ENCODE peak calls at places on chromosomes 7 and 10, in four cellular contexts. One of them, this sample, is unnamed.

GRCh38 chr10:73839276-73839966 is 28.0 kb upstream of the NDST2 start:
- DNase-seq in SK-N-SH: peak; percentile 41
- DNase-seq in lower leg skin: no peak
- DNase-seq in caudate nucleus: no peak
- DNase-seq in this sample: no peak

GRCh38 chr7:7554647-7555575 is 11.8 kb upstream of the MIOS start:
- DNase-seq in lower leg skin: no peak
- DNase-seq in SK-N-SH: peak; percentile 53
- DNase-seq in caudate nucleus: no peak
- DNase-seq in this sample: peak; percentile 91

GRCh38 chr7:50657341-50657873 is 92.2 kb upstream of the DDC start:
- DNase-seq in caudate nucleus: peak; percentile 47
- DNase-seq in lower leg skin: peak; percentile 75
- DNase-seq in SK-N-SH: no peak
- DNase-seq in this sample: no peak

GRCh38 chr10:79058899-79059771 is 9.6 kb upstream of the ZMIZ1 start:
- DNase-seq in caudate nucleus: no peak
- DNase-seq in SK-N-SH: peak; percentile 9
- DNase-seq in lower leg skin: no peak
- DNase-seq in this sample: no peak

GRCh38 chr7:80440908-80441307 is 71.0 kb downstream of the GNAT3 start:
- DNase-seq in caudate nucleus: no peak
- DNase-seq in SK-N-SH: no peak
- DNase-seq in lower leg skin: no peak
- DNase-seq in this sample: no peak

GRCh38 chr7:330554-331230 is 40.7 kb downstream of the FOXL3 start:
- DNase-seq in SK-N-SH: no peak
- DNase-seq in lower leg skin: no peak
- DNase-seq in caudate nucleus: no peak
- DNase-seq in this sample: no peak

GRCh38 chr7:121273467-121274167 is 55.2 kb upstream of the WNT16 start:
- DNase-seq in caudate nucleus: no peak
- DNase-seq in SK-N-SH: no peak
- DNase-seq in lower leg skin: no peak
- DNase-seq in this sample: no peak

GRCh38 chr7:159310457-159311171 is 165.9 kb upstream of the VIPR2 start:
- DNase-seq in SK-N-SH: no peak
- DNase-seq in caudate nucleus: no peak
- DNase-seq in lower leg skin: no peak
- DNase-seq in this sample: no peak

GRCh38 chr10:59880976-59881510 is 25.3 kb downstream of the CCDC6 start:
- DNase-seq in SK-N-SH: no peak
- DNase-seq in caudate nucleus: no peak
- DNase-seq in lower leg skin: no peak
- DNase-seq in this sample: no peak

GRCh38 chr10:33363112-33363511 is 28.6 kb upstream of the NRP1 start:
- DNase-seq in SK-N-SH: no peak
- DNase-seq in lower leg skin: no peak
- DNase-seq in caudate nucleus: no peak
- DNase-seq in this sample: no peak

GRCh38 chr7:155886391-155887173 is 74.3 kb upstream of the SHH start:
- DNase-seq in SK-N-SH: no peak
- DNase-seq in caudate nucleus: no peak
- DNase-seq in lower leg skin: no peak
- DNase-seq in this sample: no peak

GRCh38 chr7:78139335-78139734 is 340.8 kb downstream of the PHTF2 start:
- DNase-seq in lower leg skin: no peak
- DNase-seq in SK-N-SH: peak; percentile 82
- DNase-seq in caudate nucleus: no peak
- DNase-seq in this sample: peak; percentile 95

GRCh38 chr7:112572669-112573301 is 92.0 kb downstream of the LSMEM1 start:
- DNase-seq in lower leg skin: no peak
- DNase-seq in SK-N-SH: no peak
- DNase-seq in caudate nucleus: no peak
- DNase-seq in this sample: no peak

GRCh38 chr10:13956826-13957225 is 370.1 kb downstream of the PRPF18 start:
- DNase-seq in SK-N-SH: no peak
- DNase-seq in caudate nucleus: peak; percentile 45
- DNase-seq in lower leg skin: peak; percentile 82
- DNase-seq in this sample: no peak

GRCh38 chr7:142139597-142140501 is 28.3 kb downstream of the MGAM2 start:
- DNase-seq in SK-N-SH: no peak
- DNase-seq in lower leg skin: no peak
- DNase-seq in caudate nucleus: no peak
- DNase-seq in this sample: no peak

GRCh38 chr10:102540023-102540422 is 36.3 kb downstream of the SUFU start:
- DNase-seq in caudate nucleus: no peak
- DNase-seq in lower leg skin: no peak
- DNase-seq in SK-N-SH: peak; percentile 39
- DNase-seq in this sample: no peak

GRCh38 chr7:749121-749520 is 22.0 kb upstream of the PRKAR1B start:
- DNase-seq in lower leg skin: no peak
- DNase-seq in SK-N-SH: peak; percentile 90
- DNase-seq in caudate nucleus: no peak
- DNase-seq in this sample: peak; percentile 58

GRCh38 chr10:103838851-103839512 is 16.4 kb downstream of the SH3PXD2A start:
- DNase-seq in caudate nucleus: no peak
- DNase-seq in SK-N-SH: no peak
- DNase-seq in lower leg skin: no peak
- DNase-seq in this sample: no peak

GRCh38 chr10:126235091-126235978 is 152.9 kb downstream of the ADAM12 start:
- DNase-seq in lower leg skin: no peak
- DNase-seq in SK-N-SH: peak; percentile 44
- DNase-seq in caudate nucleus: no peak
- DNase-seq in this sample: no peak

GRCh38 chr10:131641898-131642297 is 258.9 kb upstream of the PPP2R2D start:
- DNase-seq in caudate nucleus: no peak
- DNase-seq in lower leg skin: no peak
- DNase-seq in SK-N-SH: no peak
- DNase-seq in this sample: no peak

GRCh38 chr10:71995880-71996597 is 31.8 kb downstream of the CHST3 start:
- DNase-seq in lower leg skin: no peak
- DNase-seq in SK-N-SH: no peak
- DNase-seq in caudate nucleus: no peak
- DNase-seq in this sample: no peak

GRCh38 chr10:102596506-102596971 is 47.7 kb upstream of the TRIM8 start:
- DNase-seq in SK-N-SH: peak; percentile 76
- DNase-seq in lower leg skin: no peak
- DNase-seq in caudate nucleus: peak; percentile 58
- DNase-seq in this sample: peak; percentile 52

GRCh38 chr10:130362308-130362761 is 226.1 kb downstream of the GLRX3 start:
- DNase-seq in SK-N-SH: peak; percentile 90
- DNase-seq in lower leg skin: no peak
- DNase-seq in caudate nucleus: no peak
- DNase-seq in this sample: no peak

GRCh38 chr7:155527664-155528063 is 18.7 kb downstream of the CNPY1 start:
- DNase-seq in SK-N-SH: no peak
- DNase-seq in lower leg skin: no peak
- DNase-seq in caudate nucleus: no peak
- DNase-seq in this sample: no peak

GRCh38 chr7:15396210-15397158 is 165.3 kb downstream of the AGMO start:
- DNase-seq in lower leg skin: no peak
- DNase-seq in caudate nucleus: no peak
- DNase-seq in SK-N-SH: no peak
- DNase-seq in this sample: no peak

GRCh38 chr10:92847185-92847864 is 995 bp upstream of the EXOC6 start:
- DNase-seq in lower leg skin: no peak
- DNase-seq in SK-N-SH: no peak
- DNase-seq in caudate nucleus: no peak
- DNase-seq in this sample: no peak

GRCh38 chr10:24382979-24383663 is 174.2 kb downstream of the KIAA1217 start:
- DNase-seq in lower leg skin: no peak
- DNase-seq in SK-N-SH: no peak
- DNase-seq in caudate nucleus: no peak
- DNase-seq in this sample: no peak

GRCh38 chr10:106023329-106023728 is 1141.2 kb downstream of the SORCS1 start:
- DNase-seq in lower leg skin: no peak
- DNase-seq in SK-N-SH: no peak
- DNase-seq in caudate nucleus: no peak
- DNase-seq in this sample: no peak

GRCh38 chr10:1534820-1535219 is 202.5 kb downstream of the ADARB2 start:
- DNase-seq in caudate nucleus: no peak
- DNase-seq in lower leg skin: no peak
- DNase-seq in SK-N-SH: no peak
- DNase-seq in this sample: no peak